ENCODE peak calls at places on chromosomes 2 and 18, in ten cellular contexts. F, M, E, W, J, A, Q, P, R and N are unnamed samples.

GRCh38 chr2:142750858-142751257 is 126.6 kb upstream of the KYNU start:
- DNase-seq in W (no peak), Q (no peak), E (no peak), A (no peak), P (no peak), F (no peak), M (no peak), J (no peak), R (no peak), N (no peak)

GRCh38 chr2:27379840-27380625 is 501 bp downstream of the ZNF513 start:
- DNase-seq in W (peak; percentile 89), A (peak; percentile 59), F (peak; percentile 43), Q (peak; percentile 88), M (peak; percentile 89), R (peak; percentile 83), P (peak; percentile 80), J (peak; percentile 80), E (peak; percentile 76), N (no peak)

GRCh38 chr18:58615150-58616132 is 13.4 kb downstream of the ALPK2 start:
- DNase-seq in E (peak; percentile 30), R (no peak), J (no peak), M (no peak), F (no peak), P (no peak), W (no peak), A (no peak), Q (no peak), N (no peak)

GRCh38 chr2:39488450-39488849 is 51.4 kb upstream of the MAP4K3 start:
- DNase-seq in R (no peak), E (peak; percentile 95), F (no peak), P (no peak), Q (no peak), M (no peak), W (no peak), J (no peak), A (peak; percentile 96), N (no peak)

GRCh38 chr2:21043744-21044532 is at the start of gene APOB:
- DNase-seq in E (no peak), Q (peak; percentile 70), J (no peak), W (peak; percentile 65), M (peak; percentile 53), R (no peak), F (peak; percentile 67), A (no peak), P (peak; percentile 16), N (no peak)

GRCh38 chr2:45190481-45190880 is 181.2 kb upstream of the SIX2 start:
- DNase-seq in E (peak; percentile 69), J (no peak), M (no peak), P (no peak), Q (no peak), W (no peak), F (peak; percentile 63), R (no peak), A (peak; percentile 72), N (no peak)

GRCh38 chr18:23148382-23148781 is 13.1 kb downstream of the CABLES1 start:
- DNase-seq in P (no peak), Q (no peak), J (no peak), A (no peak), M (no peak), F (no peak), W (no peak), R (no peak), E (no peak), N (no peak)

GRCh38 chr2:169822036-169822435 is 2.7 kb downstream of the METTL5 start:
- DNase-seq in P (no peak), E (no peak), A (no peak), W (no peak), R (no peak), J (no peak), Q (no peak), M (no peak), F (no peak), N (no peak)

GRCh38 chr2:70569559-70569958 is 15.9 kb upstream of the TGFA start:
- DNase-seq in W (no peak), M (no peak), E (no peak), P (no peak), Q (no peak), F (no peak), R (no peak), J (no peak), A (no peak), N (no peak)

GRCh38 chr2:69985684-69986083 is 24.3 kb upstream of the ASPRV1 start:
- DNase-seq in P (peak; percentile 35), M (peak; percentile 71), W (peak; percentile 73), F (no peak), E (no peak), J (peak; percentile 38), A (peak; percentile 63), R (peak; percentile 51), Q (peak; percentile 74), N (no peak)

GRCh38 chr2:136116111-136116812 is 1.7 kb downstream of the CXCR4 start:
- DNase-seq in P (peak; percentile 37), E (no peak), W (peak; percentile 88), A (no peak), F (no peak), J (peak; percentile 62), M (peak; percentile 80), Q (peak; percentile 79), R (peak; percentile 52), N (no peak)

GRCh38 chr18:46528037-46528436 is 129.0 kb downstream of the LOXHD1 start:
- DNase-seq in Q (no peak), W (no peak), P (no peak), J (no peak), A (no peak), R (no peak), F (no peak), M (no peak), E (no peak), N (no peak)

GRCh38 chr2:127985026-127985734 is 42.7 kb downstream of the SAP130 start:
- DNase-seq in M (no peak), Q (no peak), A (no peak), P (no peak), W (no peak), E (peak; percentile 17), F (no peak), R (no peak), J (no peak), N (no peak)

GRCh38 chr18:43486462-43486861 is 209.2 kb upstream of the SYT4 start:
- DNase-seq in F (no peak), A (peak; percentile 1), R (no peak), M (no peak), J (no peak), P (no peak), Q (no peak), E (no peak), W (no peak), N (no peak)

GRCh38 chr18:70982292-70982691 is 693.4 kb downstream of the SOCS6 start:
- DNase-seq in R (no peak), E (no peak), P (no peak), M (no peak), J (no peak), A (no peak), Q (no peak), W (no peak), F (no peak), N (no peak)

GRCh38 chr2:119283873-119284331 is 60.3 kb downstream of the STEAP3 start:
- DNase-seq in W (peak; percentile 87), P (peak; percentile 84), Q (peak; percentile 85), M (peak; percentile 78), F (no peak), E (peak; percentile 80), A (peak; percentile 65), R (peak; percentile 75), J (peak; percentile 60), N (no peak)

GRCh38 chr2:40095003-40095402 is 315.9 kb upstream of the THUMPD2 start:
- DNase-seq in M (no peak), R (no peak), J (no peak), E (peak; percentile 83), Q (no peak), W (no peak), F (no peak), A (peak; percentile 82), P (no peak), N (no peak)

GRCh38 chr2:100243671-100244030 is 78.7 kb downstream of the LONRF2 start:
- DNase-seq in A (no peak), M (no peak), J (no peak), P (no peak), R (no peak), W (no peak), Q (no peak), E (no peak), F (no peak), N (no peak)

GRCh38 chr2:12199661-12200258 is 453.3 kb downstream of the LPIN1 start:
- DNase-seq in E (no peak), M (no peak), P (no peak), Q (no peak), A (peak; percentile 64), F (no peak), J (no peak), R (peak; percentile 38), W (no peak), N (no peak)

GRCh38 chr2:238391042-238391441 is 35.7 kb upstream of the ASB1 start:
- DNase-seq in R (no peak), Q (no peak), P (no peak), E (no peak), F (no peak), J (no peak), A (no peak), W (no peak), M (no peak), N (no peak)
- H3K27ac ChIP-seq in R (peak overlapping the region; percentile 66), Q (no peak overlapping the region), P (peak overlapping the region; percentile 95), E (no peak overlapping the region), F (no peak overlapping the region), J (peak overlapping the region; percentile 87), A (no peak overlapping the region), W (no peak overlapping the region), M (peak overlapping the region; percentile 94), N (no peak overlapping the region)

GRCh38 chr2:215397632-215398341 is 38.1 kb downstream of the FN1 start:
- DNase-seq in M (no peak), A (peak; percentile 51), R (no peak), E (peak; percentile 53), P (no peak), Q (no peak), J (no peak), F (no peak), W (no peak), N (no peak)
- H3K27ac ChIP-seq in M (no peak overlapping the region), A (peak overlapping the region; percentile 19), R (no peak overlapping the region), E (peak overlapping the region; percentile 68), P (no peak overlapping the region), Q (peak overlapping the region; percentile 23), J (peak overlapping the region; percentile 35), F (no peak overlapping the region), W (no peak overlapping the region), N (no peak overlapping the region)

DNA sequence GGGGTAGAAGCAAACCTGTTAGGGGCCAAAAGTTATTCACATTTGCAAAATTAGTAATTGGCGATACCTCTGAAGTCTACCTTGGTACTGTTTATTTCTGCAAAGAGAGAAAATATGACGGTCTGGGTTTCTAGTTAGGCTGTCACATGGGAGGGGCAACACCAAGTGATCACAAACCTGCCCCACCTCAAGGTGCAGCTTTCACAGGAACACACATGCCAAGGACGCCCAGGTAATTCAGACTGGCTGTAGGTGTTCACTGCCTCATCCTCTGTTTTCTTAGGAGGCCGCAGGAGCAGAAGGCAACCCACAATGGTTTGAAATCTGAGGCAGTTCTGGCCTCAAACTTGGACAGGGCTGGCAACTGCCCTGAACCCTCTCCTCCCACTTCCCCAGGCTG is 56.2 kb downstream of the STPG4 start:
- DNase-seq in P (no peak), E (no peak), R (no peak), J (no peak), F (no peak), W (no peak), A (no peak), Q (no peak), M (no peak), N (no peak)
- H3K27ac ChIP-seq in P (no peak overlapping the region), E (no peak overlapping the region), R (no peak overlapping the region), J (no peak overlapping the region), F (no peak overlapping the region), W (no peak overlapping the region), A (no peak overlapping the region), Q (no peak overlapping the region), M (no peak overlapping the region), N (no peak overlapping the region)

GRCh38 chr2:207090389-207090788 is 75.4 kb downstream of the KLF7 start:
- DNase-seq in A (no peak), E (no peak), W (no peak), M (no peak), Q (no peak), P (no peak), J (no peak), F (no peak), R (no peak), N (no peak)
- H3K27ac ChIP-seq in A (no peak overlapping the region), E (no peak overlapping the region), W (no peak overlapping the region), M (no peak overlapping the region), Q (no peak overlapping the region), P (no peak overlapping the region), J (peak overlapping the region; percentile 75), F (no peak overlapping the region), R (peak overlapping the region; percentile 84), N (no peak overlapping the region)